ENCODE peak calls at places on chromosomes 6 and 20, in seven cellular contexts. J is heart right ventricle; V is CD4-positive, alpha-beta memory T cell; X is endodermal cell; D is GM23248; M is left lung; U is left ventricle myocardium inferior. K is an unnamed sample. For H3K4me1, the result is how much of the 10 kb centered on the place peaks cover.

GRCh38 chr20:56400001-56400640 is 7.7 kb downstream of the CSTF1 start:
- DNase-seq in X (peak), J (peak), D (peak), U (no peak), M (no peak), V (peak), K (peak)

GRCh38 chr6:168302534-168302933 is 17.0 kb downstream of the DACT2 start:
- DNase-seq in D (no peak), X (peak), U (no peak), V (no peak), M (no peak), J (no peak), K (no peak)

GRCh38 chr6:158122048-158122447 is 46.0 kb downstream of the SERAC1 start:
- DNase-seq in M (no peak), X (no peak), D (no peak), J (no peak), U (no peak), V (no peak), K (no peak)

GRCh38 chr6:33620158-33620583 is 951 bp upstream of the ITPR3 start:
- DNase-seq in U (no peak), M (peak), D (peak), V (peak), J (peak), X (peak), K (peak)

GRCh38 chr20:45362804-45363610 is at the start of gene SYS1:
- DNase-seq in D (peak), M (peak), V (peak), U (peak), J (peak), X (peak), K (peak)

GRCh38 chr20:35515341-35515740 is 14.1 kb downstream of the C20orf173 start:
- DNase-seq in D (no peak), M (no peak), X (no peak), U (no peak), J (no peak), V (no peak), K (no peak)

GRCh38 chr6:2127484-2127911 is 117.9 kb downstream of the GMDS start:
- DNase-seq in J (peak), U (peak), D (no peak), M (peak), X (no peak), V (peak), K (no peak)

GRCh38 chr6:121247386-121247785 is 86.9 kb downstream of the TBC1D32 start:
- DNase-seq in D (peak), U (no peak), X (no peak), J (no peak), V (no peak), M (no peak), K (no peak)

GRCh38 chr6:42963855-42964605 is 3.5 kb downstream of the GNMT start:
- DNase-seq in X (peak), M (no peak), U (no peak), V (peak), D (peak), J (no peak), K (peak)

GRCh38 chr6:157023958-157024357 is 246.8 kb downstream of the ARID1B start:
- DNase-seq in X (no peak), M (no peak), D (peak), J (no peak), U (no peak), V (no peak), K (no peak)
- H3K4me3 ChIP-seq in X (no peak), M (no peak), D (no peak), J (no peak), U (no peak), V (no peak), K (no peak)

DNA sequence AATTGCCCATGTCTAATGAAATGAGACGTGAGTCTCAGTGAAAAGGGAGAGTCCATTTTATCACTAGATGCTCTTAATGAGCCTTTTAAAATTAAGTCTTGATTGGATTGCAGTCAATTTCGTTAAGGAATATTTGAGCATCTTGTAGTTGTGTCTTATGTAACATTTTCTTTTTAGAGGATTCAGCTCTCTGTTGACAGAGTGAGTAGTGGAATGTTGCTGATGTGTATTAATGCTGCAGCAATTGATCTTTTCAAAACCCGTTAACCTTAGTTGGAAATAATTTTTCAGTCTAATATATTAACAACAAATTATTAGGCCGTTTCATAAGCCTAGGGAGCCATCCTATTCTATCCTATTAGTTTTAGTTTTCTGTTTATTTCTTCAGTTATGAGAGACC is 77.4 kb downstream of the QKI start:
- DNase-seq in X (no peak), D (no peak), U (no peak), J (no peak), M (no peak), V (no peak), K (no peak)
- H3K4me1 ChIP-seq in X (under half), D (under half), U (half or more), J (half or more), M (half or more), V (under half), K (under half)

GRCh38 chr20:10832146-10832545 is 158.3 kb upstream of the JAG1 start:
- DNase-seq in U (no peak), D (peak), X (no peak), V (no peak), M (no peak), J (no peak), K (no peak)
- H3K4me3 ChIP-seq in U (no peak), D (no peak), X (no peak), V (no peak), M (no peak), J (no peak), K (no peak)

GRCh38 chr6:15363164-15363522 is 117.3 kb downstream of the JARID2 start:
- DNase-seq in U (no peak), J (no peak), D (no peak), X (peak), V (no peak), M (no peak), K (no peak)
- H3K4me1 ChIP-seq in U (half or more), J (half or more), D (under half), X (under half), V (half or more), M (half or more), K (under half)

DNA sequence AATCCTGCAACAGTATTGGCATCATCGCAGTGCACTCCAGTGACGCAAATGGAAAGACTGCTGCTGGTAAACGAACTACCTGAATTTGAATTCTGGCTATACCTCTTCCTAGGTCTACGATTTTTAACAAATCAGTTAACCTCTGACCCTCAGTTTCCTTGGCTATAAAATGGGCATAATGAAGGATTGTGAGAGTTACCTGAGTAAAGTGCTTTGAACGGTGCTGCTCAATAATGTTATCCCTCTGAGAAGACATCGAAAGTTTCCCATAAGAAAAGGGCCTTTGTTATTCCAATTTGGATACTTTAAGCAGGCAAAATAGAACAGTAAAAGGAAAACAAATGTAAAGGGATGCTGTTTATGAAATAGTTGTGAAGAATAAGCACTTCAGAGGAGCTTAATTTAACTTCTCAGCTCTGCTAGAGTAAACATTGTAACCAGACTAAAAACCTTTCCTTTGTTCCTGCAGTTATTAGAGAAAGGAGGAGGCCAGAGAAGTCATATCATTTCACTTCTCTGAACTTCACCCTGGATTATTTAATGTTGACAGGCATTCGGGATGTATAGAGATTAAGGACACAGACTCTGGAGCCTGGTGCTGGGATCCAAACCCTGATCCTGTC is 5.8 kb downstream of the SGK1 start:
- DNase-seq in J (no peak), V (no peak), D (no peak), M (no peak), X (no peak), U (no peak), K (no peak)
- H3K4me3 ChIP-seq in J (no peak), V (no peak), D (no peak), M (no peak), X (no peak), U (no peak), K (no peak)

DNA sequence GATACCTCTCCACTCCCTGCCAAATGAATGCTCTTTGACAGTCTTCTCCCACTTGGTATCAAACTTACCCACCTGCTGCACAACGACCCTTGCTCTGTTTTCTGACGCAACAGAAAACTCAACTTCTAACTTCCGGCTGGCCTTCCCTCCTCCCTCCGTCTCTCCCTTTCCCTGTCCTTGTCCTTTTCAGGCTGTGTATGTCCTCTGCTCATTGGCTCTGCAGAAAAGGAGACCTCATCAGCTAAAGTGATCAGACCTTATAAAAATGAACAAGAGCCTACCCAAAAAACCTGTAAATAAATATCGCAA is 12.2 kb downstream of the TRAF3IP2 start:
- DNase-seq in D (no peak), J (no peak), X (no peak), V (no peak), M (no peak), U (no peak), K (no peak)
- H3K4me1 ChIP-seq in D (under half), J (half or more), X (under half), V (under half), M (under half), U (half or more), K (under half)

GRCh38 chr6:52554684-52555280 is 22.1 kb downstream of the TRAM2 start:
- DNase-seq in V (no peak), J (no peak), U (no peak), D (peak), M (no peak), X (no peak), K (no peak)

GRCh38 chr6:52558266-52559000 is 18.4 kb downstream of the TRAM2 start:
- DNase-seq in M (no peak), X (no peak), J (no peak), V (no peak), D (peak), U (no peak), K (no peak)

GRCh38 chr6:52555531-52556228 is 21.2 kb downstream of the TRAM2 start:
- DNase-seq in V (no peak), J (no peak), X (no peak), D (peak), U (no peak), M (no peak), K (no peak)

GRCh38 chr6:52560462-52560861 is 16.4 kb downstream of the TRAM2 start:
- DNase-seq in D (peak), V (no peak), X (no peak), J (no peak), U (no peak), M (no peak), K (no peak)

GRCh38 chr6:52557389-52558265 is 19.2 kb downstream of the TRAM2 start:
- DNase-seq in U (no peak), M (no peak), D (peak), V (no peak), J (no peak), X (peak), K (no peak)
- H3K4me3 ChIP-seq in U (no peak), M (no peak), D (peak), V (no peak), J (no peak), X (no peak), K (no peak)

GRCh38 chr6:4804095-4804494 is 27.9 kb downstream of the CDYL start:
- DNase-seq in V (no peak), J (no peak), D (peak), U (no peak), X (peak), M (no peak), K (no peak)

GRCh38 chr6:4801491-4802118 is 25.4 kb downstream of the CDYL start:
- DNase-seq in X (no peak), M (no peak), U (no peak), D (no peak), J (no peak), V (no peak), K (no peak)

GRCh38 chr6:4803343-4803744 is 27.1 kb downstream of the CDYL start:
- DNase-seq in U (no peak), X (no peak), D (no peak), V (no peak), J (no peak), M (no peak), K (no peak)

GRCh38 chr6:4800662-4801061 is 24.5 kb downstream of the CDYL start:
- DNase-seq in D (no peak), X (no peak), M (no peak), V (no peak), U (no peak), J (no peak), K (no peak)

GRCh38 chr6:4802312-4802935 is 26.2 kb downstream of the CDYL start:
- DNase-seq in U (no peak), J (no peak), X (no peak), D (no peak), M (no peak), V (no peak), K (no peak)
- H3K4me1 ChIP-seq in U (half or more), J (under half), X (under half), D (under half), M (under half), V (under half), K (under half)

GRCh38 chr20:38873050-38873581 is 53.1 kb upstream of the FAM83D start:
- DNase-seq in X (no peak), J (no peak), V (peak), U (no peak), M (no peak), D (no peak), K (peak)

GRCh38 chr20:38872491-38873049 is 53.6 kb upstream of the FAM83D start:
- DNase-seq in X (no peak), V (no peak), J (no peak), D (no peak), U (no peak), M (no peak), K (no peak)

GRCh38 chr20:38877483-38877882 is 48.7 kb upstream of the FAM83D start:
- DNase-seq in X (no peak), J (no peak), M (no peak), V (no peak), D (no peak), U (no peak), K (no peak)

GRCh38 chr20:38874460-38875169 is 51.6 kb upstream of the FAM83D start:
- DNase-seq in U (no peak), D (no peak), X (no peak), V (peak), J (no peak), M (no peak), K (no peak)

DNA sequence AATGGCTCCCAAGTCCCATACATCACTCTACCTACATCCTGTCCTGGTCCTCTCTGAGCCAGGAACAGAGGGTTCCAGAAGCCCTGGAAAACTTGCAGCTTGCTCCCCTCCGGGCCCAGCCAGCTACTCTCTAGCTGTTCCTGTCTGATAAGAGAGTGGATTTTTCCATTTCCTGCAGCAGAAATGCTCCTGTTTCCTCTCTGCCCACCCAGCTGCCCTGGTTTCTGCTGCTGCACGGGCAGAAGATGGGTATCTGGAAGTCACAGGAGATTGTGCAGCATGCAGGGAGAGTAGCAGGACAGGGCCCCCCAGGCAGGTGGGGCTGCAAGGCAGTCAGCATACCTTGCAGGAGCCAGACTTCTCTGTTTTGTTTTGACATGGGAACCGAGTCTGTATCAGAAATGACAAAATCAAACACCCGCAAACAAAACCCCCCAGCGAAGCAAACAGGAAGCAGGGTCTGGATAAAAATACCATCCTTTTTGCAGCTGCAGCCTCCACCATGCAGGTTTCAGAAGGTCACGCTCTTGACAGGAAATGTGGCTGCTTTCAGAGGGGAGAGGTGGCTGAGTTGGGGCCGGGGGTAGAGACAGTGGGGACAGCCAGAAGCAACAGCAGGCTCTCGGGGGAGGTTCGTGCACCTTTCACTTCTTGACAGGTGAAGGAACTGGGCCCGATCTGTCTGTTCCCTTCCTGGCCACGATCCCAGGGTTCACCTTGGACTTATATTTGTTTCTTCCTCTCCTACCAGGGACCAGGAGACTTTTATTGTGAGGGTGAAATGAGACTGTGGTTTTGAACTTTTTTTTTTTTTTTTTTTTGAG is 50.8 kb upstream of the FAM83D start:
- DNase-seq in U (no peak), M (no peak), D (no peak), J (peak), X (no peak), V (peak), K (peak)
- H3K4me3 ChIP-seq in U (peak), M (no peak), D (no peak), J (no peak), X (no peak), V (peak), K (peak)